ENCODE peak calls at places on chromosomes 7 and 10, in five cellular contexts. One of them, this sample, is unnamed.
A peak's percentile ranks its signal among the peaks of the same experiment; 100 is the strongest.

GRCh38 chr10:27792191-27792590 is 46.6 kb upstream of the MKX start:
- DNase-seq in GM12878: no peak
- DNase-seq in HEK293T: no peak
- DNase-seq in K562: no peak
- DNase-seq in SK-N-SH: no peak
- DNase-seq in this sample: no peak

GRCh38 chr7:41599760-41600159 is 103.1 kb downstream of the INHBA start:
- DNase-seq in HEK293T: peak; percentile 25
- DNase-seq in GM12878: no peak
- DNase-seq in K562: no peak
- DNase-seq in SK-N-SH: peak; percentile 1
- DNase-seq in this sample: no peak

GRCh38 chr7:100568936-100569844 is 4.5 kb downstream of the SAP25 start:
- DNase-seq in HEK293T: peak; percentile 50
- DNase-seq in K562: peak; percentile 70
- DNase-seq in SK-N-SH: peak; percentile 79
- DNase-seq in GM12878: no peak
- DNase-seq in this sample: peak; percentile 91

GRCh38 chr10:61765176-61766087 is 102.7 kb downstream of the CABCOCO1 start:
- DNase-seq in HEK293T: no peak
- DNase-seq in GM12878: no peak
- DNase-seq in K562: peak; percentile 92
- DNase-seq in SK-N-SH: peak; percentile 44
- DNase-seq in this sample: no peak

GRCh38 chr7:42735081-42735480 is 176.8 kb downstream of the C7orf25 start:
- DNase-seq in HEK293T: no peak
- DNase-seq in SK-N-SH: no peak
- DNase-seq in GM12878: no peak
- DNase-seq in K562: no peak
- DNase-seq in this sample: no peak

GRCh38 chr7:19408821-19409220 is 263.6 kb upstream of the FERD3L start:
- DNase-seq in SK-N-SH: no peak
- DNase-seq in HEK293T: no peak
- DNase-seq in K562: no peak
- DNase-seq in GM12878: no peak
- DNase-seq in this sample: no peak

GRCh38 chr10:124307531-124308350 is 111.0 kb downstream of the OAT start:
- DNase-seq in HEK293T: no peak
- DNase-seq in SK-N-SH: no peak
- DNase-seq in GM12878: no peak
- DNase-seq in K562: no peak
- DNase-seq in this sample: no peak

GRCh38 chr7:106979551-106980357 is 64.8 kb upstream of the PRKAR2B start:
- DNase-seq in K562: peak; percentile 79
- DNase-seq in HEK293T: no peak
- DNase-seq in SK-N-SH: no peak
- DNase-seq in GM12878: no peak
- DNase-seq in this sample: no peak

GRCh38 chr7:151844080-151844827 is 32.7 kb downstream of the PRKAG2 start:
- DNase-seq in SK-N-SH: no peak
- DNase-seq in GM12878: no peak
- DNase-seq in K562: no peak
- DNase-seq in HEK293T: no peak
- DNase-seq in this sample: peak; percentile 90

GRCh38 chr7:2587134-2587533 is 28.4 kb downstream of the IQCE start:
- DNase-seq in SK-N-SH: no peak
- DNase-seq in HEK293T: no peak
- DNase-seq in GM12878: no peak
- DNase-seq in K562: no peak
- DNase-seq in this sample: no peak

GRCh38 chr10:126702181-126702580 is 31.7 kb upstream of the C10orf90 start:
- DNase-seq in K562: no peak
- DNase-seq in GM12878: no peak
- DNase-seq in SK-N-SH: no peak
- DNase-seq in HEK293T: no peak
- DNase-seq in this sample: no peak

GRCh38 chr7:39198556-39198955 is 220.8 kb downstream of the POU6F2 start:
- DNase-seq in GM12878: no peak
- DNase-seq in SK-N-SH: no peak
- DNase-seq in HEK293T: no peak
- DNase-seq in K562: no peak
- DNase-seq in this sample: no peak

GRCh38 chr10:45420453-45421192 is 46.6 kb downstream of the ALOX5 start:
- DNase-seq in GM12878: peak; percentile 90
- DNase-seq in HEK293T: no peak
- DNase-seq in SK-N-SH: no peak
- DNase-seq in K562: no peak
- DNase-seq in this sample: no peak

GRCh38 chr10:7378602-7379403 is 32.0 kb downstream of the SFMBT2 start:
- DNase-seq in SK-N-SH: no peak
- DNase-seq in GM12878: no peak
- DNase-seq in HEK293T: no peak
- DNase-seq in K562: no peak
- DNase-seq in this sample: no peak

GRCh38 chr7:126790763-126791162 is 462.0 kb downstream of the GRM8 start:
- DNase-seq in SK-N-SH: no peak
- DNase-seq in K562: no peak
- DNase-seq in HEK293T: no peak
- DNase-seq in GM12878: no peak
- DNase-seq in this sample: no peak
- TF ChIP-seq FOXM1 in SK-N-SH: no peak
- TF ChIP-seq FOXM1 in K562: no peak
- TF ChIP-seq FOXM1 in HEK293T: no peak
- TF ChIP-seq FOXM1 in GM12878: no peak
- TF ChIP-seq FOXM1 in this sample: no peak

GRCh38 chr10:106608101-106608500 is 556.4 kb downstream of the SORCS1 start:
- DNase-seq in SK-N-SH: no peak
- DNase-seq in HEK293T: no peak
- DNase-seq in GM12878: no peak
- DNase-seq in K562: no peak
- DNase-seq in this sample: no peak
- TF ChIP-seq FOXM1 in SK-N-SH: no peak
- TF ChIP-seq FOXM1 in HEK293T: no peak
- TF ChIP-seq FOXM1 in GM12878: no peak
- TF ChIP-seq FOXM1 in K562: no peak
- TF ChIP-seq FOXM1 in this sample: no peak

GRCh38 chr7:48149058-48149457 is 22.2 kb upstream of the ABCA13 start:
- DNase-seq in GM12878: no peak
- DNase-seq in HEK293T: no peak
- DNase-seq in K562: no peak
- DNase-seq in SK-N-SH: no peak
- DNase-seq in this sample: no peak
- TF ChIP-seq FOXM1 in GM12878: no peak
- TF ChIP-seq FOXM1 in HEK293T: no peak
- TF ChIP-seq FOXM1 in K562: no peak
- TF ChIP-seq FOXM1 in SK-N-SH: no peak
- TF ChIP-seq FOXM1 in this sample: no peak

DNA sequence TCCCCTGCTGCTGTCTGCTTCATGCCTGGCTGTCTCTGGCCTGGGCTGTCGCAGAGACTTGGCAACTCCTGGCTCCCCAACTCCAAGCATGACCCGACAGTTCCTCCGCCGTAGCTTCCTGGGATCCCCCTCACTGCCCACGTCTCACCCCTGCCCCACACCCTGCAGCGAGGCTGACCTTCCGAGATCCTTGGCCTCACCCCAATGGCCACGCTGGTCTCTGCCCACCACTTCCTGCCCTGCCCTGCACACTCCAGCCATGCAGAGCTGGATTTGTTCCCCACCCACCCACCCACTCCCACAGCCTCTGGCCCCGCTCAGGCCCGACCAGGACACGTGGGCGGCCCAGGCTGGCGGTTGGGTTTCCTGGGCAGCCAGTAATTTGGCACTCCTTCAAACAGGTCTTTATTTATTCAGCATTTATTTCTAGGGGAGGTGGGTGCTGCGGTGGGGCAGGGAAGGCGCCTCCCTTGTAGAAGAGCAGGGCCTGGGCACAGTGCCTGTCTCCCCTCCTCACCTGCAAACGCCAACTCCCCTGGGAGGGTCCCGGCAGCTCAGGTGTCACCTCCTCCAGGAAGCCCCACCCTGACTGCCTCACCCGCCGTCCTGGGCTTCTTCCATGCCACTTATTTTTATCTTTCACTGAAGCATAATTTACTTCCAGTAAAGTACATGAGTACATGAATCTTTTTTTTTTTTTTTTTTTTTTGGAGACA is 25.5 kb downstream of the GTF2IRD1 start:
- DNase-seq in HEK293T: no peak
- DNase-seq in SK-N-SH: peak; percentile 70
- DNase-seq in GM12878: no peak
- DNase-seq in K562: no peak
- DNase-seq in this sample: no peak
- TF ChIP-seq FOXM1 in HEK293T: no peak
- TF ChIP-seq FOXM1 in SK-N-SH: no peak
- TF ChIP-seq FOXM1 in GM12878: no peak
- TF ChIP-seq FOXM1 in K562: no peak
- TF ChIP-seq FOXM1 in this sample: no peak

DNA sequence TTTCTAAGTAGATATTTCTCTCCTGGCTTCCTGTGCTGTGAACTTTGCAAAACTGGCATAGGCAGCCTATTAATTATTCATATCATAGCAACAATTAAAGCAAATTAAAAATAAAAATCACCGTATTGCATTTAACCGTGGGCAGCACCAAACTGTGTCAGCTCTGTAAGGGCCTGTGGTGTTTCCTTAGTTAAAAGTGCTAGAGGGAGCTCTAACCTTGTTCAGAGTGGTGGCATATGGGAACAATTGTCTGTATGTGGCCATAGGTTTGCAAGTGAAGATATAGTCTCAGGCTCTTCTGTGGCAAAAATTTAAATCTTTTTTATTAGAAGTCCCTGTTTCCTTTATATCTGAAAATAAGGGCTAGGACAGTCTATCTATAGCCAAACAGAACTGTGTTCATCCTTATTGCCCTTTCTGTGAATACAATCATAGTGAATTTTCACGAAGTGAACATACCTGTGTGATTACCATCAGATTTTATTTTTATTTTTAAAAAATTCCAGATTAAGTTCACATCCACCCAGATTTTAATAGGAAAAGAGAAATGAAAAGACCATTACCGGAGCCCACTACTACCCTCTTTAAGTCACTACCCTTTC is 92.6 kb downstream of the POLL start:
- DNase-seq in GM12878: no peak
- DNase-seq in K562: peak; percentile 28
- DNase-seq in SK-N-SH: peak; percentile 43
- DNase-seq in HEK293T: peak; percentile 45
- DNase-seq in this sample: peak; percentile 36
- TF ChIP-seq FOXM1 in GM12878: no peak
- TF ChIP-seq FOXM1 in K562: no peak
- TF ChIP-seq FOXM1 in SK-N-SH: no peak
- TF ChIP-seq FOXM1 in HEK293T: no peak
- TF ChIP-seq FOXM1 in this sample: no peak

GRCh38 chr7:123632808-123633207 is 22.9 kb upstream of the LMOD2 start:
- DNase-seq in K562: no peak
- DNase-seq in GM12878: no peak
- DNase-seq in SK-N-SH: no peak
- DNase-seq in HEK293T: no peak
- DNase-seq in this sample: no peak

GRCh38 chr7:123637203-123637602 is 18.5 kb upstream of the LMOD2 start:
- DNase-seq in K562: no peak
- DNase-seq in HEK293T: no peak
- DNase-seq in SK-N-SH: no peak
- DNase-seq in GM12878: no peak
- DNase-seq in this sample: no peak

GRCh38 chr7:123629281-123629680 is 26.4 kb upstream of the LMOD2 start:
- DNase-seq in SK-N-SH: peak; percentile 44
- DNase-seq in HEK293T: no peak
- DNase-seq in K562: no peak
- DNase-seq in GM12878: no peak
- DNase-seq in this sample: no peak

GRCh38 chr7:123635551-123636359 is 19.9 kb upstream of the LMOD2 start:
- DNase-seq in GM12878: no peak
- DNase-seq in HEK293T: peak; percentile 25
- DNase-seq in K562: peak; percentile 40
- DNase-seq in SK-N-SH: peak; percentile 72
- DNase-seq in this sample: peak; percentile 5

GRCh38 chr7:123633553-123633952 is 22.1 kb upstream of the LMOD2 start:
- DNase-seq in SK-N-SH: peak; percentile 27
- DNase-seq in HEK293T: no peak
- DNase-seq in K562: no peak
- DNase-seq in GM12878: no peak
- DNase-seq in this sample: no peak
- TF ChIP-seq FOXM1 in SK-N-SH: no peak
- TF ChIP-seq FOXM1 in HEK293T: no peak
- TF ChIP-seq FOXM1 in K562: no peak
- TF ChIP-seq FOXM1 in GM12878: no peak
- TF ChIP-seq FOXM1 in this sample: no peak

GRCh38 chr7:56063882-56064625 is at the start of gene SUMF2:
- DNase-seq in SK-N-SH: peak; percentile 99
- DNase-seq in HEK293T: peak; percentile 94
- DNase-seq in GM12878: peak; percentile 78
- DNase-seq in K562: peak; percentile 98
- DNase-seq in this sample: peak; percentile 83
- TF ChIP-seq FOXM1 in SK-N-SH: no peak
- TF ChIP-seq FOXM1 in HEK293T: no peak
- TF ChIP-seq FOXM1 in GM12878: no peak
- TF ChIP-seq FOXM1 in K562: peak; percentile 77
- TF ChIP-seq FOXM1 in this sample: no peak

This sample was measured in HepG2.